ENCODE peak calls at places on chromosomes 7 and 10, in six cellular contexts. One of them, this sample, is unnamed.

GRCh38 chr7:96685353-96685752 is 24.3 kb downstream of the SEM1 start:
- DNase-seq in C1 segment of cervical spinal cord: no peak
- DNase-seq in occipital lobe: no peak
- DNase-seq in GDM1: no peak
- DNase-seq in AML-193: no peak
- DNase-seq in PC-3: no peak
- DNase-seq in this sample: no peak

GRCh38 chr10:48253970-48254657 is 20.4 kb downstream of the FRMPD2 start:
- DNase-seq in PC-3: peak
- DNase-seq in C1 segment of cervical spinal cord: no peak
- DNase-seq in AML-193: no peak
- DNase-seq in occipital lobe: no peak
- DNase-seq in GDM1: no peak
- DNase-seq in this sample: no peak

GRCh38 chr10:107487284-107487683 is 322.8 kb upstream of the SORCS1 start:
- DNase-seq in occipital lobe: no peak
- DNase-seq in C1 segment of cervical spinal cord: no peak
- DNase-seq in AML-193: no peak
- DNase-seq in PC-3: peak
- DNase-seq in GDM1: no peak
- DNase-seq in this sample: no peak

GRCh38 chr10:125687507-125688185 is 4.7 kb upstream of the TEX36 start:
- DNase-seq in C1 segment of cervical spinal cord: no peak
- DNase-seq in PC-3: no peak
- DNase-seq in occipital lobe: no peak
- DNase-seq in GDM1: no peak
- DNase-seq in AML-193: no peak
- DNase-seq in this sample: no peak

GRCh38 chr7:9876053-9876452 is 1097.6 kb upstream of the PHF14 start:
- DNase-seq in PC-3: no peak
- DNase-seq in AML-193: no peak
- DNase-seq in GDM1: no peak
- DNase-seq in C1 segment of cervical spinal cord: no peak
- DNase-seq in occipital lobe: no peak
- DNase-seq in this sample: no peak

GRCh38 chr7:78139335-78139734 is 340.8 kb downstream of the PHTF2 start:
- DNase-seq in AML-193: no peak
- DNase-seq in C1 segment of cervical spinal cord: no peak
- DNase-seq in occipital lobe: no peak
- DNase-seq in PC-3: no peak
- DNase-seq in GDM1: no peak
- DNase-seq in this sample: no peak

GRCh38 chr10:4246881-4247358 is 461.9 kb upstream of the KLF6 start:
- DNase-seq in occipital lobe: no peak
- DNase-seq in AML-193: no peak
- DNase-seq in GDM1: no peak
- DNase-seq in C1 segment of cervical spinal cord: no peak
- DNase-seq in PC-3: peak
- DNase-seq in this sample: no peak

GRCh38 chr10:25555865-25556264 is 378.2 kb upstream of the MYO3A start:
- DNase-seq in AML-193: no peak
- DNase-seq in C1 segment of cervical spinal cord: no peak
- DNase-seq in occipital lobe: no peak
- DNase-seq in GDM1: no peak
- DNase-seq in PC-3: no peak
- DNase-seq in this sample: no peak

GRCh38 chr10:126090911-126091728 is 194.8 kb downstream of the FANK1 start:
- DNase-seq in AML-193: no peak
- DNase-seq in C1 segment of cervical spinal cord: no peak
- DNase-seq in GDM1: no peak
- DNase-seq in PC-3: peak
- DNase-seq in occipital lobe: no peak
- DNase-seq in this sample: no peak

GRCh38 chr7:28168393-28169158 is 12.0 kb downstream of the JAZF1 start:
- DNase-seq in C1 segment of cervical spinal cord: no peak
- DNase-seq in occipital lobe: no peak
- DNase-seq in GDM1: no peak
- DNase-seq in AML-193: no peak
- DNase-seq in PC-3: no peak
- DNase-seq in this sample: no peak

GRCh38 chr7:120486164-120486563 is 213.2 kb downstream of the KCND2 start:
- DNase-seq in GDM1: no peak
- DNase-seq in C1 segment of cervical spinal cord: no peak
- DNase-seq in occipital lobe: no peak
- DNase-seq in PC-3: peak
- DNase-seq in AML-193: no peak
- DNase-seq in this sample: no peak

GRCh38 chr10:110077436-110078120 is 69.8 kb downstream of the ADD3 start:
- DNase-seq in GDM1: no peak
- DNase-seq in AML-193: peak
- DNase-seq in PC-3: no peak
- DNase-seq in C1 segment of cervical spinal cord: peak
- DNase-seq in occipital lobe: peak
- DNase-seq in this sample: no peak

GRCh38 chr10:122981066-122981464 is 864 bp downstream of the PSTK start:
- DNase-seq in C1 segment of cervical spinal cord: no peak
- DNase-seq in occipital lobe: no peak
- DNase-seq in AML-193: peak
- DNase-seq in GDM1: no peak
- DNase-seq in PC-3: peak
- DNase-seq in this sample: no peak

GRCh38 chr10:78802866-78803265 is 265.9 kb upstream of the ZMIZ1 start:
- DNase-seq in PC-3: peak
- DNase-seq in C1 segment of cervical spinal cord: no peak
- DNase-seq in AML-193: no peak
- DNase-seq in occipital lobe: no peak
- DNase-seq in GDM1: no peak
- DNase-seq in this sample: no peak

GRCh38 chr10:97025613-97026242 is 160.0 kb downstream of the SLIT1 start:
- DNase-seq in occipital lobe: no peak
- DNase-seq in AML-193: peak
- DNase-seq in GDM1: peak
- DNase-seq in PC-3: peak
- DNase-seq in C1 segment of cervical spinal cord: peak
- DNase-seq in this sample: peak

GRCh38 chr10:74039561-74040145 is 41.7 kb downstream of the VCL start:
- DNase-seq in occipital lobe: no peak
- DNase-seq in GDM1: peak
- DNase-seq in PC-3: no peak
- DNase-seq in AML-193: peak
- DNase-seq in C1 segment of cervical spinal cord: peak
- DNase-seq in this sample: no peak

GRCh38 chr10:124005991-124006392 is 87.4 kb downstream of the CHST15 start:
- DNase-seq in PC-3: no peak
- DNase-seq in AML-193: no peak
- DNase-seq in C1 segment of cervical spinal cord: no peak
- DNase-seq in occipital lobe: no peak
- DNase-seq in GDM1: no peak
- DNase-seq in this sample: no peak

GRCh38 chr10:112799038-112799437 is 151.0 kb upstream of the TCF7L2 start:
- DNase-seq in occipital lobe: no peak
- DNase-seq in C1 segment of cervical spinal cord: no peak
- DNase-seq in PC-3: no peak
- DNase-seq in GDM1: no peak
- DNase-seq in AML-193: no peak
- DNase-seq in this sample: no peak

GRCh38 chr10:100245484-100246220 is 16.3 kb upstream of the CHUK start:
- DNase-seq in C1 segment of cervical spinal cord: no peak
- DNase-seq in GDM1: no peak
- DNase-seq in PC-3: no peak
- DNase-seq in AML-193: no peak
- DNase-seq in occipital lobe: no peak
- DNase-seq in this sample: no peak

GRCh38 chr10:35685402-35685801 is 43.3 kb upstream of the FZD8 start:
- DNase-seq in PC-3: peak
- DNase-seq in occipital lobe: no peak
- DNase-seq in GDM1: no peak
- DNase-seq in C1 segment of cervical spinal cord: no peak
- DNase-seq in AML-193: no peak
- DNase-seq in this sample: no peak

GRCh38 chr10:5971886-5972285 is 5.5 kb downstream of the IL15RA start:
- DNase-seq in GDM1: no peak
- DNase-seq in occipital lobe: no peak
- DNase-seq in AML-193: peak
- DNase-seq in PC-3: no peak
- DNase-seq in C1 segment of cervical spinal cord: no peak
- DNase-seq in this sample: no peak

GRCh38 chr7:153401795-153402720 is 642.5 kb downstream of the ACTR3B start:
- DNase-seq in GDM1: no peak
- DNase-seq in AML-193: no peak
- DNase-seq in PC-3: no peak
- DNase-seq in occipital lobe: no peak
- DNase-seq in C1 segment of cervical spinal cord: no peak
- DNase-seq in this sample: no peak

GRCh38 chr10:128489324-128490247 is 363.4 kb upstream of the MKI67 start:
- DNase-seq in GDM1: no peak
- DNase-seq in PC-3: no peak
- DNase-seq in occipital lobe: no peak
- DNase-seq in C1 segment of cervical spinal cord: no peak
- DNase-seq in AML-193: no peak
- DNase-seq in this sample: no peak

GRCh38 chr10:7534480-7534852 is 123.6 kb upstream of the SFMBT2 start:
- DNase-seq in PC-3: no peak
- DNase-seq in C1 segment of cervical spinal cord: no peak
- DNase-seq in occipital lobe: no peak
- DNase-seq in AML-193: no peak
- DNase-seq in GDM1: no peak
- DNase-seq in this sample: no peak

GRCh38 chr10:90857635-90858488 is at the start of gene HTR7:
- DNase-seq in C1 segment of cervical spinal cord: peak
- DNase-seq in GDM1: peak
- DNase-seq in occipital lobe: peak
- DNase-seq in PC-3: peak
- DNase-seq in AML-193: peak
- DNase-seq in this sample: peak

GRCh38 chr7:88912852-88913251 is 117.3 kb upstream of the TEX47 start:
- DNase-seq in occipital lobe: no peak
- DNase-seq in GDM1: no peak
- DNase-seq in C1 segment of cervical spinal cord: no peak
- DNase-seq in PC-3: no peak
- DNase-seq in AML-193: no peak
- DNase-seq in this sample: no peak

GRCh38 chr7:155560982-155561686 is 14.8 kb upstream of the CNPY1 start:
- DNase-seq in AML-193: no peak
- DNase-seq in C1 segment of cervical spinal cord: no peak
- DNase-seq in occipital lobe: no peak
- DNase-seq in PC-3: no peak
- DNase-seq in GDM1: no peak
- DNase-seq in this sample: no peak

GRCh38 chr7:3200504-3200903 is 100.5 kb upstream of the SDK1 start:
- DNase-seq in occipital lobe: no peak
- DNase-seq in C1 segment of cervical spinal cord: no peak
- DNase-seq in GDM1: no peak
- DNase-seq in PC-3: peak
- DNase-seq in AML-193: no peak
- DNase-seq in this sample: no peak

GRCh38 chr10:15200626-15201025 is 32.1 kb upstream of the NMT2 start:
- DNase-seq in C1 segment of cervical spinal cord: no peak
- DNase-seq in AML-193: no peak
- DNase-seq in PC-3: peak
- DNase-seq in GDM1: no peak
- DNase-seq in occipital lobe: no peak
- DNase-seq in this sample: no peak

GRCh38 chr10:121497513-121497912 is 100.7 kb downstream of the FGFR2 start:
- DNase-seq in GDM1: no peak
- DNase-seq in PC-3: no peak
- DNase-seq in C1 segment of cervical spinal cord: no peak
- DNase-seq in AML-193: no peak
- DNase-seq in occipital lobe: no peak
- DNase-seq in this sample: no peak

GRCh38 chr7:149355390-149356048 is 93.5 kb downstream of the ZNF783 start:
- DNase-seq in GDM1: no peak
- DNase-seq in PC-3: peak
- DNase-seq in C1 segment of cervical spinal cord: no peak
- DNase-seq in AML-193: no peak
- DNase-seq in occipital lobe: no peak
- DNase-seq in this sample: no peak

GRCh38 chr10:94005050-94005449 is 11.3 kb downstream of the PLCE1 start:
- DNase-seq in C1 segment of cervical spinal cord: no peak
- DNase-seq in AML-193: no peak
- DNase-seq in GDM1: no peak
- DNase-seq in PC-3: peak
- DNase-seq in occipital lobe: no peak
- DNase-seq in this sample: no peak

GRCh38 chr10:44895280-44895679 is 15.9 kb upstream of the TMEM72 start:
- DNase-seq in AML-193: no peak
- DNase-seq in C1 segment of cervical spinal cord: no peak
- DNase-seq in occipital lobe: no peak
- DNase-seq in PC-3: no peak
- DNase-seq in GDM1: no peak
- DNase-seq in this sample: no peak

GRCh38 chr10:71212249-71213126 is at the start of gene UNC5B:
- DNase-seq in C1 segment of cervical spinal cord: peak
- DNase-seq in GDM1: peak
- DNase-seq in PC-3: peak
- DNase-seq in AML-193: no peak
- DNase-seq in occipital lobe: peak
- DNase-seq in this sample: peak

This sample was measured in substantia nigra.